ENCODE peak calls at places on chromosome 2, in nine cellular contexts. L is adrenal gland; E is SW 1271; J is effector memory CD8-positive, alpha-beta T cell; R is chondrocyte; O is brain microvascular endothelial cell; M is NAMALWA; Z is A172; H is NCI-H748 treated with DMSO at 0.1 percent for 48 hours. T is an unnamed sample.

GRCh38 chr2:46954951-46955571 is 39.5 kb upstream of the MCFD2 start:
- DNase-seq in O (peak; percentile 88), R (no peak), E (peak; percentile 68), J (no peak), Z (peak; percentile 99), M (no peak), H (no peak), L (peak; percentile 94), T (no peak)

GRCh38 chr2:109458512-109458911 is 155.3 kb downstream of the SEPTIN10 start:
- DNase-seq in H (no peak), R (no peak), O (no peak), E (no peak), L (no peak), J (no peak), M (no peak), Z (no peak), T (no peak)

GRCh38 chr2:156472686-156473085 is 36.5 kb downstream of the GPD2 start:
- DNase-seq in J (no peak), H (no peak), Z (no peak), E (no peak), L (no peak), R (no peak), M (no peak), O (no peak), T (no peak)

GRCh38 chr2:134357814-134358213 is 103.9 kb downstream of the MGAT5 start:
- DNase-seq in O (no peak), J (no peak), R (no peak), L (no peak), Z (no peak), E (no peak), H (no peak), M (no peak), T (no peak)

GRCh38 chr2:212816267-212816666 is 277.7 kb upstream of the ERBB4 start:
- DNase-seq in E (no peak), L (no peak), H (no peak), J (no peak), O (no peak), M (no peak), R (no peak), Z (no peak), T (no peak)

GRCh38 chr2:135029481-135030134 is 17.6 kb downstream of the MAP3K19 start:
- DNase-seq in H (no peak), M (no peak), E (no peak), L (no peak), R (no peak), O (no peak), Z (no peak), J (no peak), T (no peak)

GRCh38 chr2:8456149-8457091 is 225.4 kb upstream of the ID2 start:
- DNase-seq in O (no peak), R (no peak), Z (no peak), M (no peak), H (no peak), E (no peak), J (peak; percentile 45), L (no peak), T (no peak)

GRCh38 chr2:18083806-18084205 is 205.3 kb downstream of the KCNS3 start:
- DNase-seq in E (no peak), H (no peak), R (no peak), O (no peak), M (no peak), L (no peak), J (no peak), Z (no peak), T (no peak)

GRCh38 chr2:157194844-157195243 is 62.7 kb upstream of the GALNT5 start:
- DNase-seq in L (no peak), O (no peak), Z (no peak), H (no peak), M (no peak), E (no peak), R (no peak), J (no peak), T (no peak)

GRCh38 chr2:163604941-163605555 is 130.8 kb downstream of the FIGN start:
- DNase-seq in J (no peak), R (no peak), O (peak; percentile 77), E (peak; percentile 16), Z (peak; percentile 41), L (no peak), H (no peak), M (no peak), T (no peak)

GRCh38 chr2:236968101-236968886 is 117.4 kb upstream of the COPS8 start:
- DNase-seq in J (peak; percentile 44), O (no peak), Z (no peak), L (peak; percentile 54), M (no peak), E (no peak), R (no peak), H (no peak), T (no peak)

GRCh38 chr2:154400891-154401290 is 297.6 kb upstream of the KCNJ3 start:
- DNase-seq in E (no peak), Z (no peak), J (no peak), H (no peak), L (no peak), M (no peak), R (no peak), O (no peak), T (no peak)

GRCh38 chr2:190718652-190719526 is 70.0 kb downstream of the NAB1 start:
- DNase-seq in H (no peak), R (no peak), J (no peak), Z (peak; percentile 99), O (peak; percentile 66), E (peak; percentile 88), M (no peak), L (peak; percentile 70), T (no peak)

GRCh38 chr2:113890253-113891235 is 655 bp downstream of the ACTR3 start:
- DNase-seq in M (peak; percentile 84), O (peak; percentile 60), R (no peak), E (peak; percentile 74), L (peak; percentile 63), H (no peak), Z (peak; percentile 84), J (peak; percentile 61), T (peak; percentile 79)

GRCh38 chr2:112166801-112167499 is 28.8 kb downstream of the FBLN7 start:
- DNase-seq in E (no peak), R (peak; percentile 40), L (no peak), M (no peak), J (no peak), O (no peak), H (no peak), Z (no peak), T (no peak)

GRCh38 chr2:11907178-11907577 is 160.7 kb downstream of the LPIN1 start:
- DNase-seq in R (no peak), Z (no peak), E (no peak), J (no peak), M (no peak), O (no peak), H (no peak), L (peak; percentile 30), T (peak; percentile 14)

GRCh38 chr2:113133696-113134558 is 6.5 kb downstream of the IL1RN start:
- DNase-seq in H (no peak), O (no peak), L (no peak), J (no peak), M (no peak), E (no peak), R (no peak), Z (peak; percentile 42), T (no peak)

GRCh38 chr2:138818479-138818878 is 38.3 kb upstream of the NXPH2 start:
- DNase-seq in L (no peak), R (no peak), O (no peak), H (no peak), J (no peak), Z (no peak), M (no peak), E (no peak), T (no peak)

GRCh38 chr2:181165199-181165868 is 184.9 kb downstream of the UBE2E3 start:
- DNase-seq in J (peak; percentile 26), O (no peak), E (no peak), R (no peak), L (no peak), Z (no peak), H (no peak), M (no peak), T (no peak)

GRCh38 chr2:217182996-217183395 is 323.1 kb upstream of the TNP1 start:
- DNase-seq in E (no peak), J (no peak), H (no peak), R (no peak), M (no peak), O (no peak), Z (no peak), L (no peak), T (no peak)

GRCh38 chr2:15943378-15943851 is 3.1 kb downstream of the MYCN start:
- DNase-seq in Z (no peak), O (no peak), J (no peak), L (no peak), H (no peak), M (peak; percentile 5), R (no peak), E (no peak), T (peak; percentile 51)

GRCh38 chr2:85132834-85133637 is at the start of gene TCF7L1:
- DNase-seq in H (peak; percentile 25), M (no peak), Z (peak; percentile 54), R (peak; percentile 96), O (peak; percentile 69), J (peak; percentile 16), E (peak; percentile 71), L (peak; percentile 62), T (peak; percentile 85)

GRCh38 chr2:231104115-231104713 is 20.6 kb downstream of the HTR2B start:
- DNase-seq in Z (peak; percentile 55), J (peak; percentile 42), M (peak; percentile 85), E (peak; percentile 60), L (peak; percentile 83), H (peak; percentile 19), R (no peak), O (peak; percentile 73), T (peak; percentile 82)

GRCh38 chr2:65452150-65452895 is 19.9 kb upstream of the SPRED2 start:
- DNase-seq in R (no peak), O (no peak), Z (no peak), M (no peak), J (no peak), E (no peak), L (no peak), H (no peak), T (no peak)

GRCh38 chr2:23595601-23596251 is 210.7 kb downstream of the KLHL29 start:
- DNase-seq in M (no peak), J (no peak), H (peak; percentile 72), O (peak; percentile 40), L (peak; percentile 81), E (no peak), R (peak; percentile 77), Z (peak; percentile 60), T (no peak)

GRCh38 chr2:68799615-68800400 is 65.2 kb downstream of the ARHGAP25 start:
- DNase-seq in O (no peak), M (no peak), J (no peak), L (no peak), Z (no peak), R (no peak), E (no peak), H (peak; percentile 3), T (no peak)

GRCh38 chr2:150479075-150479915 is 8.2 kb downstream of the RND3 start:
- DNase-seq in J (no peak), M (no peak), H (no peak), O (no peak), R (no peak), Z (no peak), L (no peak), E (peak; percentile 27), T (no peak)

GRCh38 chr2:28268386-28268785 is 124.3 kb upstream of the FOSL2 start:
- DNase-seq in O (no peak), H (no peak), L (no peak), J (no peak), M (no peak), E (no peak), Z (no peak), R (no peak), T (no peak)

GRCh38 chr2:206876176-206876575 is 63.1 kb upstream of the CPO start:
- DNase-seq in O (no peak), L (no peak), Z (no peak), H (no peak), J (no peak), M (no peak), R (no peak), E (no peak), T (no peak)

GRCh38 chr2:236823976-236824375 is 254.4 kb downstream of the ACKR3 start:
- DNase-seq in R (no peak), H (no peak), O (no peak), E (no peak), M (no peak), L (no peak), Z (no peak), J (no peak), T (no peak)

GRCh38 chr2:23904692-23905091 is 22.2 kb downstream of the ATAD2B start:
- DNase-seq in R (no peak), J (no peak), H (no peak), O (peak; percentile 28), L (no peak), Z (no peak), E (no peak), M (no peak), T (no peak)